ENCODE peak calls at places on chromosomes 12 and 14, in eight cellular contexts. One of them, this sample, is unnamed.
A peak's percentile ranks its signal among the peaks of the same experiment; 100 is the strongest.

GRCh38 chr12:30691122-30691879 is 4.4 kb downstream of the IPO8 start:
- DNase-seq in A549: peak; percentile 8
- DNase-seq in lung: no peak
- DNase-seq in SK-N-SH: peak; percentile 34
- DNase-seq in endodermal cell: no peak
- DNase-seq in tibial nerve: no peak
- DNase-seq in left ventricle myocardium inferior: no peak
- DNase-seq in breast epithelium: no peak
- DNase-seq in this sample: peak; percentile 39

GRCh38 chr14:63435838-63436237 is 107.3 kb downstream of the PPP2R5E start:
- DNase-seq in A549: no peak
- DNase-seq in lung: peak; percentile 63
- DNase-seq in SK-N-SH: no peak
- DNase-seq in endodermal cell: no peak
- DNase-seq in tibial nerve: peak; percentile 35
- DNase-seq in left ventricle myocardium inferior: peak; percentile 42
- DNase-seq in breast epithelium: no peak
- DNase-seq in this sample: peak; percentile 24

GRCh38 chr12:62976110-62976640 is 41.2 kb upstream of the PPM1H start:
- DNase-seq in A549: no peak
- DNase-seq in lung: no peak
- DNase-seq in SK-N-SH: no peak
- DNase-seq in endodermal cell: no peak
- DNase-seq in tibial nerve: no peak
- DNase-seq in left ventricle myocardium inferior: no peak
- DNase-seq in breast epithelium: no peak
- DNase-seq in this sample: no peak

GRCh38 chr12:108257004-108257403 is 82.1 kb downstream of the CMKLR1 start:
- DNase-seq in A549: no peak
- DNase-seq in lung: no peak
- DNase-seq in SK-N-SH: no peak
- DNase-seq in endodermal cell: no peak
- DNase-seq in tibial nerve: no peak
- DNase-seq in left ventricle myocardium inferior: no peak
- DNase-seq in breast epithelium: no peak
- DNase-seq in this sample: no peak

GRCh38 chr14:57089901-57090300 is 178.8 kb downstream of the EXOC5 start:
- DNase-seq in A549: no peak
- DNase-seq in lung: no peak
- DNase-seq in SK-N-SH: no peak
- DNase-seq in endodermal cell: no peak
- DNase-seq in tibial nerve: no peak
- DNase-seq in left ventricle myocardium inferior: no peak
- DNase-seq in breast epithelium: no peak
- DNase-seq in this sample: no peak

GRCh38 chr14:102554835-102555819 is 37.3 kb upstream of the RCOR1 start:
- DNase-seq in A549: no peak
- DNase-seq in lung: peak; percentile 46
- DNase-seq in SK-N-SH: peak; percentile 29
- DNase-seq in endodermal cell: peak; percentile 93
- DNase-seq in tibial nerve: no peak
- DNase-seq in left ventricle myocardium inferior: peak; percentile 44
- DNase-seq in breast epithelium: no peak
- DNase-seq in this sample: peak; percentile 60

GRCh38 chr14:76564471-76565119 is 188.7 kb downstream of the ESRRB start:
- DNase-seq in A549: peak; percentile 19
- DNase-seq in lung: no peak
- DNase-seq in SK-N-SH: no peak
- DNase-seq in endodermal cell: peak; percentile 67
- DNase-seq in tibial nerve: no peak
- DNase-seq in left ventricle myocardium inferior: no peak
- DNase-seq in breast epithelium: no peak
- DNase-seq in this sample: peak; percentile 35

GRCh38 chr14:34833545-34834523 is 41.3 kb downstream of the BAZ1A start:
- DNase-seq in A549: no peak
- DNase-seq in lung: no peak
- DNase-seq in SK-N-SH: no peak
- DNase-seq in endodermal cell: no peak
- DNase-seq in tibial nerve: no peak
- DNase-seq in left ventricle myocardium inferior: no peak
- DNase-seq in breast epithelium: no peak
- DNase-seq in this sample: no peak

GRCh38 chr12:131102991-131103609 is 149.4 kb downstream of the ADGRD1 start:
- DNase-seq in A549: no peak
- DNase-seq in lung: no peak
- DNase-seq in SK-N-SH: no peak
- DNase-seq in endodermal cell: peak; percentile 43
- DNase-seq in tibial nerve: peak; percentile 3
- DNase-seq in left ventricle myocardium inferior: no peak
- DNase-seq in breast epithelium: peak; percentile 34
- DNase-seq in this sample: no peak

GRCh38 chr12:131618303-131618658 is 92.6 kb upstream of the SFSWAP start:
- DNase-seq in A549: no peak
- DNase-seq in lung: no peak
- DNase-seq in SK-N-SH: no peak
- DNase-seq in endodermal cell: peak; percentile 93
- DNase-seq in tibial nerve: no peak
- DNase-seq in left ventricle myocardium inferior: no peak
- DNase-seq in breast epithelium: no peak
- DNase-seq in this sample: no peak

GRCh38 chr12:116172224-116172849 is 105.2 kb downstream of the MED13L start:
- DNase-seq in A549: no peak
- DNase-seq in lung: no peak
- DNase-seq in SK-N-SH: no peak
- DNase-seq in endodermal cell: no peak
- DNase-seq in tibial nerve: no peak
- DNase-seq in left ventricle myocardium inferior: no peak
- DNase-seq in breast epithelium: no peak
- DNase-seq in this sample: no peak

GRCh38 chr12:87813476-87814234 is 215.5 kb downstream of the C12orf50 start:
- DNase-seq in A549: peak; percentile 38
- DNase-seq in lung: no peak
- DNase-seq in SK-N-SH: no peak
- DNase-seq in endodermal cell: no peak
- DNase-seq in tibial nerve: no peak
- DNase-seq in left ventricle myocardium inferior: no peak
- DNase-seq in breast epithelium: no peak
- DNase-seq in this sample: no peak

GRCh38 chr14:38973083-38973700 is 129.8 kb downstream of the SEC23A start:
- DNase-seq in A549: no peak
- DNase-seq in lung: no peak
- DNase-seq in SK-N-SH: no peak
- DNase-seq in endodermal cell: no peak
- DNase-seq in tibial nerve: no peak
- DNase-seq in left ventricle myocardium inferior: no peak
- DNase-seq in breast epithelium: no peak
- DNase-seq in this sample: no peak

GRCh38 chr14:58100735-58101368 is 51.2 kb downstream of the ARMH4 start:
- DNase-seq in A549: no peak
- DNase-seq in lung: no peak
- DNase-seq in SK-N-SH: no peak
- DNase-seq in endodermal cell: no peak
- DNase-seq in tibial nerve: no peak
- DNase-seq in left ventricle myocardium inferior: no peak
- DNase-seq in breast epithelium: no peak
- DNase-seq in this sample: no peak

GRCh38 chr14:92325835-92326234 is 2.9 kb downstream of the SLC24A4 start:
- DNase-seq in A549: no peak
- DNase-seq in lung: no peak
- DNase-seq in SK-N-SH: no peak
- DNase-seq in endodermal cell: peak; percentile 52
- DNase-seq in tibial nerve: no peak
- DNase-seq in left ventricle myocardium inferior: no peak
- DNase-seq in breast epithelium: no peak
- DNase-seq in this sample: no peak

GRCh38 chr14:92322516-92322915 is 449 bp upstream of the SLC24A4 start:
- DNase-seq in A549: no peak
- DNase-seq in lung: no peak
- DNase-seq in SK-N-SH: no peak
- DNase-seq in endodermal cell: peak; percentile 71
- DNase-seq in tibial nerve: no peak
- DNase-seq in left ventricle myocardium inferior: no peak
- DNase-seq in breast epithelium: no peak
- DNase-seq in this sample: no peak

GRCh38 chr14:92321701-92322100 is 1.3 kb upstream of the SLC24A4 start:
- DNase-seq in A549: no peak
- DNase-seq in lung: no peak
- DNase-seq in SK-N-SH: no peak
- DNase-seq in endodermal cell: no peak
- DNase-seq in tibial nerve: no peak
- DNase-seq in left ventricle myocardium inferior: no peak
- DNase-seq in breast epithelium: no peak
- DNase-seq in this sample: no peak

GRCh38 chr14:92323916-92324818 is 1.2 kb downstream of the SLC24A4 start:
- DNase-seq in A549: no peak
- DNase-seq in lung: no peak
- DNase-seq in SK-N-SH: no peak
- DNase-seq in endodermal cell: no peak
- DNase-seq in tibial nerve: no peak
- DNase-seq in left ventricle myocardium inferior: no peak
- DNase-seq in breast epithelium: no peak
- DNase-seq in this sample: no peak

DNA sequence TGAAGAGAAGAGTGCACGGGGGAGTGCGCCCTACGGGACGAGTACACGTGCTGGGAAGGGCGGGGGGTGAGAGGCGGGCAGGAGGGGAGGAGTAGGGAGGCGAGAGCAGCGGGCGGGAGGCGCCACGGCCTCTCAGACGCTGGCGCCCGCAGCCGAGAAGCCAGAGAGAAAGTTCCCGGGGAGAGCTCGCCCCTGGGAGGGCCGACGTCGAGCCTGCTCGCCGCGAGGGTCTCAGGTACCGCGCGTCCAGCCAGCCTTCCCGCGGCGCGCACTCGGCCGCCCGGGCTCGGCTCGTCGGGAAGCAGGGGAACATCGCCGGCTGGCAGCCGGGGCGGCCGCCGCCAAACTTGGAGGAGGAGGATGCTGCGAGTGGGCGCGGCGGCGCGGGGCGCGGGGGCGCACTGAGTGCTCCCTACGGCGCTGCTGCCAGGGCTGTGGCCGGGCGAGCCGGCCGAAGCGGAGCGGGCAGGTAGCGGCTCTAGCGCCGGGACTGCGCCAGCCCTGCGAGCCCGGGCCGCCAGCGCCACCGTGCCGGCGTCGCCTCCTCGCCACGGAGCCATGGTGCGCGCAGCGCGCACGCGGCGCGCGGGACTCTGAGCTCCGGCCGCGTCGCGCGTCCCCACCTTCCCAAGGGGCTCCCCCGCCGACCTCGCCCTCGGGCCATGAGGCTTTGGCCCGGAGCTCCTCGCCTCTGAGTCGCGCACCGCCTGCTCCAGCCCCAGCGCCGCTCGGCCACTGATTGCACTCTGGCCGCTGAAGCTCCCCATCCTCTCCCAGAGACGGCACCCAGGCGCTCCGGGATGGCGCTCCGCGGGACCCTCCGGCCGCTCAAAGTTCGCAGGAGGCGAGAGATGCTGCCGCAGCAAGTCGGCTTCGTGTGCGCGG is at the start of gene SLC24A4:
- DNase-seq in A549: peak; percentile 40
- DNase-seq in lung: no peak
- DNase-seq in SK-N-SH: peak; percentile 27
- DNase-seq in endodermal cell: peak; percentile 79
- DNase-seq in tibial nerve: no peak
- DNase-seq in left ventricle myocardium inferior: no peak
- DNase-seq in breast epithelium: no peak
- DNase-seq in this sample: no peak
- H3K4me3 ChIP-seq in A549: peak within 1 kb of the TSS; percentile 54
- H3K4me3 ChIP-seq in lung: peak within 1 kb of the TSS; percentile 16
- H3K4me3 ChIP-seq in SK-N-SH: no peak within 1 kb of the TSS
- H3K4me3 ChIP-seq in endodermal cell: peak within 1 kb of the TSS; percentile 69
- H3K4me3 ChIP-seq in tibial nerve: peak within 1 kb of the TSS; percentile 47
- H3K4me3 ChIP-seq in left ventricle myocardium inferior: peak within 1 kb of the TSS; percentile 62
- H3K4me3 ChIP-seq in breast epithelium: peak within 1 kb of the TSS; percentile 43
- H3K4me3 ChIP-seq in this sample: no peak within 1 kb of the TSS

DNA sequence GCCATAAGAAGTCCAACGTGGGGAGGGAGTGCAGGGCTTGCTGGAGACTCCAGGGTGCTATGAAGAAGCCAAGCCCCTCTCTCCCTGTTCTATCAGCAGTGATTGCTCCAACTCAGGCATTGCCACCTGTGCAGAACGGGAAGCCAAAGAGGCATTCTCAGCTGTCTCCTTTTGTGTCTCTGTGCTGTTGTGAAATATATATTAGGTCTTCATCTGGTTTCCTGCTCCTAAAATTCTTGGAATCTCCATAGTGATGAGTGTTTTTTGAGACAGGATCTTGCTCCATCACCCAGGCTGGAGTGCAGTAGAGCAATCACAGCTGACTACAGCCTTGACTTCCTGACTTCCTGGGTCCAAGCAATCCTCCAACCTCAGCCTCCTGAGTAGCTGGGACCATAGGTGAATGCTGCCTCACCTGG is 51.2 kb upstream of the AEBP2 start:
- DNase-seq in A549: no peak
- DNase-seq in lung: no peak
- DNase-seq in SK-N-SH: no peak
- DNase-seq in endodermal cell: no peak
- DNase-seq in tibial nerve: no peak
- DNase-seq in left ventricle myocardium inferior: no peak
- DNase-seq in breast epithelium: no peak
- DNase-seq in this sample: no peak
- H3K4me1 ChIP-seq in A549: peaks cover 9% of the 10 kb centered on the region
- H3K4me1 ChIP-seq in lung: no peaks in the 10 kb centered on the region
- H3K4me1 ChIP-seq in SK-N-SH: no peaks in the 10 kb centered on the region
- H3K4me1 ChIP-seq in endodermal cell: no peaks in the 10 kb centered on the region
- H3K4me1 ChIP-seq in tibial nerve: no peaks in the 10 kb centered on the region
- H3K4me1 ChIP-seq in left ventricle myocardium inferior: no peaks in the 10 kb centered on the region
- H3K4me1 ChIP-seq in breast epithelium: no peaks in the 10 kb centered on the region
- H3K4me1 ChIP-seq in this sample: no peaks in the 10 kb centered on the region

GRCh38 chr12:5076761-5077160 is 33.1 kb downstream of the KCNA5 start:
- DNase-seq in A549: no peak
- DNase-seq in lung: no peak
- DNase-seq in SK-N-SH: no peak
- DNase-seq in endodermal cell: no peak
- DNase-seq in tibial nerve: no peak
- DNase-seq in left ventricle myocardium inferior: peak; percentile 48
- DNase-seq in breast epithelium: peak; percentile 75
- DNase-seq in this sample: no peak
- TF ChIP-seq CTCF in A549: no peak
- TF ChIP-seq CTCF in lung: no peak
- TF ChIP-seq CTCF in SK-N-SH: no peak
- TF ChIP-seq CTCF in endodermal cell: no peak
- TF ChIP-seq CTCF in tibial nerve: no peak
- TF ChIP-seq CTCF in left ventricle myocardium inferior: no peak
- TF ChIP-seq CTCF in breast epithelium: no peak
- TF ChIP-seq CTCF in this sample: no peak

DNA sequence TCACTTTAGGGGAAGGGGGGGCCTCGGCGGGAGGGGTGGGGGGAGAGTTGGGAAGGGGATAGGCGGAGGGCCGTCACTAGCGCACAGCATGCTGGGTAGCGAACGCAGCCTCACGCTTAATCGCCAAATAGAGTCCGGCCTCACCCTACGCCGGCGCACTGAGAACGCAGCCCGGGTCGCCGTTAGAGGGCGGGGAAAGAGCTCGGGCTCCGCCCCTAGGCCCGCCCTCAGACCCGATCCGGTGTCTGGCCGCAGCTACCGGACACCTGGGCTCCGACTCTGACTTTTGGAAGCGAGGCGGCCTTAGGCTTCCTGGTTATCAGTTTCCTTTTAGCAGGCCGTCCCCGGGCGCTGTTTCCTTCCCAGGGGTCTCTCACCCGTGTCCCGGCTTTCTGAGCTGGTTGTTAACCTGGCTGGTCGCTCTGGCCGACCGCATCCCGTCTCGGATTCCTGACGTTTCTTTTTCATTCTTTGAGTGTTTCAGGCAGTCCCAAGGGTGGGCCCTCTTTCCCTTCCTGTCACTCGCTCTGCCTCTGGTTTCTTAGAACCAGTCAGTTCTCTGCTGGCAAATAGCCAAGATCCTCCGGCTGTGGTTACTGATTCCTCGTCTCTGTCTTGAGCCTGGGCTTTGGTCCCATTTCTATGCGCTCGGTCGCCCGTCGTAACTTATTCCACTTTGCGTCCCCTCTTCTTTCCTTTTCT is 367 bp upstream of the STRN3 start:
- DNase-seq in A549: peak; percentile 87
- DNase-seq in lung: peak; percentile 95
- DNase-seq in SK-N-SH: peak; percentile 93
- DNase-seq in endodermal cell: peak; percentile 98
- DNase-seq in tibial nerve: peak; percentile 91
- DNase-seq in left ventricle myocardium inferior: peak; percentile 96
- DNase-seq in breast epithelium: peak; percentile 94
- DNase-seq in this sample: peak; percentile 96
- H3K4me3 ChIP-seq in A549: peak overlapping the region; percentile 99
- H3K4me3 ChIP-seq in lung: peak overlapping the region; percentile 82
- H3K4me3 ChIP-seq in SK-N-SH: peak overlapping the region; percentile 96
- H3K4me3 ChIP-seq in endodermal cell: peak overlapping the region; percentile 94
- H3K4me3 ChIP-seq in tibial nerve: peak overlapping the region; percentile 99
- H3K4me3 ChIP-seq in left ventricle myocardium inferior: peak overlapping the region; percentile 98
- H3K4me3 ChIP-seq in breast epithelium: peak overlapping the region; percentile 89
- H3K4me3 ChIP-seq in this sample: peak overlapping the region; percentile 81

This sample was measured in BE2C.